ENCODE peak calls at places on chromosome 16, in five cellular contexts. K is GM04504; L is activated gamma-delta T cell treated with Interleukin-2 at 50 U/mL for 16 hours; R is activated T-helper 1 cell treated with anti-CD3 and anti-CD28 coated beads, Interleukin-12 subunit alpha, Interleukin-12 subunit beta, Interleukin-2, Interleukin-4 antibody, amounts not matched to agents 30 ng/mL and 10 ng/mL and 1 ng/mL, durations not matched to agents 14 hours and 24 hours and 36 hours; H is coronary artery. V is an unnamed sample.

GRCh38 chr16:54268766-54269165 is 17.8 kb downstream of the IRX3 start:
- DNase-seq in K (no peak), L (no peak), R (no peak), H (peak), V (no peak)

GRCh38 chr16:12410842-12411490 is 392.7 kb downstream of the CPPED1 start:
- DNase-seq in K (no peak), L (no peak), R (no peak), H (no peak), V (no peak)

GRCh38 chr16:379961-380836 is 1.6 kb downstream of the PGAP6 start:
- DNase-seq in K (no peak), L (no peak), R (no peak), H (no peak), V (no peak)

GRCh38 chr16:75288596-75289120 is 37.2 kb upstream of the BCAR1 start:
- DNase-seq in K (no peak), L (peak), R (peak), H (no peak), V (no peak)

GRCh38 chr16:56470232-56470631 is 18.9 kb downstream of the OGFOD1 start:
- DNase-seq in K (no peak), L (no peak), R (no peak), H (no peak), V (no peak)

GRCh38 chr16:9297437-9298113 is 206.1 kb downstream of the HAPSTR1 start:
- DNase-seq in K (no peak), L (no peak), R (no peak), H (no peak), V (no peak)

GRCh38 chr16:55133654-55134053 is 190.3 kb upstream of the IRX6 start:
- DNase-seq in K (no peak), L (no peak), R (no peak), H (no peak), V (no peak)

GRCh38 chr16:85524630-85525463 is 88.3 kb upstream of the GSE1 start:
- DNase-seq in K (no peak), L (no peak), R (no peak), H (no peak), V (no peak)

GRCh38 chr16:19753815-19754643 is 36.0 kb downstream of the IQCK start:
- DNase-seq in K (no peak), L (no peak), R (no peak), H (no peak), V (no peak)

GRCh38 chr16:70804153-70804728 is 3.3 kb upstream of the VAC14 start:
- DNase-seq in K (peak), L (no peak), R (no peak), H (no peak), V (peak)

GRCh38 chr16:74568961-74569631 is 37.8 kb downstream of the GLG1 start:
- DNase-seq in K (peak), L (no peak), R (no peak), H (no peak), V (no peak)

GRCh38 chr16:64121473-64121872 is 1000.4 kb downstream of the CDH11 start:
- DNase-seq in K (peak), L (no peak), R (no peak), H (no peak), V (peak)

V was measured in skeletal muscle cell.